ENCODE peak calls at places on chromosome 6, in seven cellular contexts. O is GM23248; B is Panc1; N is H9; Y is foreskin keratinocyte; U is CD8-positive, alpha-beta memory T cell; Q is A549. M is an unnamed sample.

GRCh38 chr6:21885532-21886089 is 292.1 kb downstream of the SOX4 start:
- DNase-seq in Y (peak; percentile 18), U (no peak), B (no peak), Q (peak; percentile 15), N (no peak), O (peak; percentile 90), M (peak; percentile 84)

GRCh38 chr6:64589961-64590360 is 954.4 kb downstream of the PHF3 start:
- DNase-seq in B (no peak), O (no peak), Y (no peak), N (no peak), Q (no peak), U (no peak), M (no peak)

GRCh38 chr6:6806793-6807518 is 218.4 kb downstream of the LY86 start:
- DNase-seq in N (no peak), U (no peak), Q (no peak), Y (no peak), B (no peak), O (no peak), M (no peak)

GRCh38 chr6:134254118-134254517 is 63.8 kb downstream of the SGK1 start:
- DNase-seq in U (no peak), N (no peak), B (no peak), Y (no peak), O (no peak), Q (no peak), M (no peak)

GRCh38 chr6:135358251-135358821 is 139.2 kb downstream of the AHI1 start:
- DNase-seq in N (no peak), U (no peak), Y (peak; percentile 87), Q (peak; percentile 5), B (peak; percentile 45), O (peak; percentile 96), M (no peak)

GRCh38 chr6:44681782-44682181 is 294.3 kb downstream of the CDC5L start:
- DNase-seq in O (no peak), Q (no peak), U (no peak), B (no peak), N (peak; percentile 23), Y (no peak), M (peak; percentile 34)

GRCh38 chr6:18293192-18293904 is 29.0 kb upstream of the DEK start:
- DNase-seq in N (no peak), Y (no peak), U (no peak), O (peak; percentile 48), Q (no peak), B (no peak), M (no peak)

GRCh38 chr6:142942805-142943227 is 2.2 kb downstream of the HIVEP2 start:
- DNase-seq in O (peak; percentile 62), Q (peak; percentile 34), B (no peak), U (no peak), N (no peak), Y (no peak), M (no peak)

GRCh38 chr6:109772961-109773431 is 81.9 kb downstream of the FIG4 start:
- DNase-seq in N (no peak), Q (no peak), Y (no peak), O (peak; percentile 30), B (no peak), U (no peak), M (no peak)

GRCh38 chr6:44678252-44678935 is 290.9 kb downstream of the CDC5L start:
- DNase-seq in Q (no peak), B (no peak), N (peak; percentile 21), U (no peak), Y (no peak), O (no peak), M (no peak)

GRCh38 chr6:16761469-16762264 is 407 bp upstream of the ATXN1 start:
- DNase-seq in U (peak; percentile 93), Q (peak; percentile 61), Y (peak; percentile 58), N (peak; percentile 91), B (no peak), O (peak; percentile 95), M (peak; percentile 91)

GRCh38 chr6:81105998-81106397 is 646.5 kb downstream of the TENT5A start:
- DNase-seq in N (no peak), U (no peak), Y (no peak), B (no peak), O (peak; percentile 12), Q (no peak), M (no peak)

GRCh38 chr6:14324042-14324441 is 206.5 kb downstream of the CD83 start:
- DNase-seq in Q (no peak), U (no peak), N (no peak), Y (no peak), B (no peak), O (peak; percentile 21), M (no peak)

GRCh38 chr6:139438775-139439174 is 64.3 kb upstream of the CITED2 start:
- DNase-seq in B (no peak), U (no peak), Y (no peak), O (no peak), N (no peak), Q (no peak), M (no peak)
- H3K27ac ChIP-seq in B (no peak overlapping the region), U (no peak overlapping the region), Y (no peak overlapping the region), O (no peak overlapping the region), N (no peak overlapping the region), Q (no peak overlapping the region), M (no peak overlapping the region)

GRCh38 chr6:40744835-40745234 is 157.7 kb upstream of the LRFN2 start:
- DNase-seq in N (no peak), O (no peak), Y (no peak), Q (no peak), B (no peak), U (no peak), M (no peak)

GRCh38 chr6:40738551-40738950 is 151.4 kb upstream of the LRFN2 start:
- DNase-seq in O (peak; percentile 25), Q (no peak), Y (no peak), N (no peak), U (no peak), B (no peak), M (no peak)

GRCh38 chr6:40740518-40740917 is 153.4 kb upstream of the LRFN2 start:
- DNase-seq in Q (no peak), N (no peak), B (no peak), U (no peak), O (no peak), Y (no peak), M (no peak)

GRCh38 chr6:40743226-40743625 is 156.1 kb upstream of the LRFN2 start:
- DNase-seq in B (no peak), U (no peak), Y (no peak), O (no peak), N (peak; percentile 81), Q (no peak), M (no peak)

GRCh38 chr6:40743690-40744446 is 156.7 kb upstream of the LRFN2 start:
- DNase-seq in N (peak; percentile 60), Y (no peak), B (no peak), Q (no peak), O (no peak), U (no peak), M (no peak)
- H3K4me1 ChIP-seq in N (no peaks in the 10 kb centered on the region), Y (no peaks in the 10 kb centered on the region), B (no peaks in the 10 kb centered on the region), Q (no peaks in the 10 kb centered on the region), O (no peaks in the 10 kb centered on the region), U (no peaks in the 10 kb centered on the region), M (no peaks in the 10 kb centered on the region)

DNA sequence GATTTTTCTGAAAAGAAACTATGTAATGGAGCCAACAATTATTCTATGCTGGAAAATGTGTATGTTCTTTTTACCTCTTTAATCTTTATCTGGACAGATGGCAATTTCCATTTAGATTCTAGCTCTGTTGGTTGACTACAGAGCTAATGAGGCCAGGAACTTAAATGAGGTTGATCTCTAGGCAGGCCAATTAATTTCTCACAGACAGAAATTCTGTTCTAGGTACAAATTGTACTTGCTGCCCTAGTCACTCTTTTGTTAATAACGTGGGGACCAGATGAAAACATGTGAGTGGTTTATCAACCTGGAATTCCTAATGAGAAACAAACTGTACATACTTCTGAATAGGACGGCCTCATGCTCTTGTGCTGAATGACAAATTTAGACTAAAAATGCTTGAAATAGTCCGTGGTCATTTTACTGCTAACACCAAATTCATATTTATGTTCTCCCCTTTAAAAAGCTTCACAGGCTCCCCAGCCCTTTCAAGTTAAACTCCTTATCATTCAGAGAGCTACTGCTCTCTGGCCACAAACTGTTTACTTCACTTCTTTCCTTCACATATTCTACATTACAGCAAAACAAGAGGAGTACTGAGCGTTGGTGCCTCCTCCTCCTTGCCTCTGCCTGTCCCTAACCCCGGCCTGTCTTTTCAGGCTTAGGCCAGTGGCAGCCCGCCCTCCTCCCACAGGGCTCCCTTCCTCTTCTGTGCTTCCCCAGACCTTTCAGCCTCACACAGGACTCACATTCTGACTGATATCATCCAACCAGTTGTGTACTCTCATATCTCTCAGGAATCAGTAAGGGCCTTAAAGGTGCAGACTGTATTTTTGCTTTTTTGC is 41.4 kb downstream of the DTNBP1 start:
- DNase-seq in O (peak; percentile 15), U (no peak), B (no peak), Y (no peak), Q (no peak), N (peak; percentile 50), M (no peak)
- H3K27ac ChIP-seq in O (no peak overlapping the region), U (peak overlapping the region; percentile 36), B (no peak overlapping the region), Y (peak overlapping the region; percentile 14), Q (no peak overlapping the region), N (no peak overlapping the region), M (peak overlapping the region; percentile 8)

GRCh38 chr6:4946521-4946920 is 57.3 kb downstream of the RPP40 start:
- DNase-seq in U (peak; percentile 38), Y (no peak), N (no peak), Q (no peak), O (no peak), B (no peak), M (no peak)
- H3K4me1 ChIP-seq in U (no peaks in the 10 kb centered on the region), Y (peaks cover 4% of the 10 kb centered on the region), N (peaks cover 4% of the 10 kb centered on the region), Q (peaks cover 27% of the 10 kb centered on the region), O (peaks cover 23% of the 10 kb centered on the region), B (peaks cover 12% of the 10 kb centered on the region), M (peaks cover 11% of the 10 kb centered on the region)

GRCh38 chr6:144296973-144297372 is 11.8 kb downstream of the UTRN start:
- DNase-seq in U (no peak), Q (no peak), O (no peak), N (no peak), Y (no peak), B (no peak), M (no peak)
- H3K27ac ChIP-seq in U (no peak overlapping the region), Q (no peak overlapping the region), O (no peak overlapping the region), N (no peak overlapping the region), Y (no peak overlapping the region), B (peak overlapping the region; percentile 5), M (no peak overlapping the region)

GRCh38 chr6:160073272-160073671 is 48.3 kb upstream of the SLC22A1 start:
- DNase-seq in U (no peak), Y (no peak), B (no peak), O (no peak), N (no peak), Q (no peak), M (no peak)
- H3K4me1 ChIP-seq in U (peaks cover 20% of the 10 kb centered on the region), Y (no peaks in the 10 kb centered on the region), B (no peaks in the 10 kb centered on the region), O (peaks cover 10% of the 10 kb centered on the region), N (no peaks in the 10 kb centered on the region), Q (no peaks in the 10 kb centered on the region), M (no peaks in the 10 kb centered on the region)